ENCODE peak calls at places on chromosomes 11 and 22, in four cellular contexts. One of them, this sample, is unnamed.

GRCh38 chr11:72548481-72548880 is 114.2 kb upstream of the CLPB start:
- DNase-seq in AG04449: no peak
- DNase-seq in foreskin fibroblast: no peak
- DNase-seq in SK-N-SH: no peak
- DNase-seq in this sample: no peak

GRCh38 chr11:35105319-35106063 is 33.5 kb upstream of the CD44 start:
- DNase-seq in AG04449: no peak
- DNase-seq in foreskin fibroblast: no peak
- DNase-seq in SK-N-SH: no peak
- DNase-seq in this sample: no peak

GRCh38 chr11:122748968-122749687 is 89.2 kb upstream of the CRTAM start:
- DNase-seq in AG04449: peak
- DNase-seq in foreskin fibroblast: peak
- DNase-seq in SK-N-SH: no peak
- DNase-seq in this sample: no peak

GRCh38 chr11:5940748-5941147 is 1.3 kb upstream of the OR56A3 start:
- DNase-seq in AG04449: no peak
- DNase-seq in foreskin fibroblast: no peak
- DNase-seq in SK-N-SH: no peak
- DNase-seq in this sample: no peak

GRCh38 chr11:94537051-94537600 is 6.6 kb upstream of the FUT4 start:
- DNase-seq in AG04449: peak
- DNase-seq in foreskin fibroblast: peak
- DNase-seq in SK-N-SH: no peak
- DNase-seq in this sample: no peak

GRCh38 chr11:108019870-108020540 is 11.3 kb downstream of the CUL5 start:
- DNase-seq in AG04449: no peak
- DNase-seq in foreskin fibroblast: peak
- DNase-seq in SK-N-SH: no peak
- DNase-seq in this sample: no peak

GRCh38 chr11:19160839-19161238 is 40.9 kb downstream of the CSRP3 start:
- DNase-seq in AG04449: no peak
- DNase-seq in foreskin fibroblast: no peak
- DNase-seq in SK-N-SH: no peak
- DNase-seq in this sample: no peak

GRCh38 chr11:45620243-45620642 is 45.2 kb downstream of the CHST1 start:
- DNase-seq in AG04449: no peak
- DNase-seq in foreskin fibroblast: no peak
- DNase-seq in SK-N-SH: no peak
- DNase-seq in this sample: no peak

GRCh38 chr11:33808228-33808828 is 34.0 kb upstream of the FBXO3 start:
- DNase-seq in AG04449: peak
- DNase-seq in foreskin fibroblast: peak
- DNase-seq in SK-N-SH: peak
- DNase-seq in this sample: no peak

GRCh38 chr11:65426839-65427690 is 4.5 kb downstream of the NEAT1 start:
- DNase-seq in AG04449: no peak
- DNase-seq in foreskin fibroblast: peak
- DNase-seq in SK-N-SH: no peak
- DNase-seq in this sample: no peak

GRCh38 chr22:42560781-42561180 is 7.0 kb downstream of the SERHL2 start:
- DNase-seq in AG04449: no peak
- DNase-seq in foreskin fibroblast: peak
- DNase-seq in SK-N-SH: peak
- DNase-seq in this sample: no peak

GRCh38 chr11:101458161-101458560 is 125.6 kb downstream of the TRPC6 start:
- DNase-seq in AG04449: no peak
- DNase-seq in foreskin fibroblast: no peak
- DNase-seq in SK-N-SH: no peak
- DNase-seq in this sample: no peak

GRCh38 chr11:18791175-18792065 is at the start of gene PTPN5:
- DNase-seq in AG04449: no peak
- DNase-seq in foreskin fibroblast: peak
- DNase-seq in SK-N-SH: peak
- DNase-seq in this sample: peak

GRCh38 chr11:19672591-19673206 is 39.9 kb upstream of the NAV2 start:
- DNase-seq in AG04449: no peak
- DNase-seq in foreskin fibroblast: peak
- DNase-seq in SK-N-SH: no peak
- DNase-seq in this sample: peak

GRCh38 chr11:119537641-119538253 is 114.8 kb upstream of the THY1 start:
- DNase-seq in AG04449: no peak
- DNase-seq in foreskin fibroblast: no peak
- DNase-seq in SK-N-SH: no peak
- DNase-seq in this sample: no peak

GRCh38 chr11:108565653-108566052 is 27.9 kb downstream of the EXPH5 start:
- DNase-seq in AG04449: no peak
- DNase-seq in foreskin fibroblast: no peak
- DNase-seq in SK-N-SH: no peak
- DNase-seq in this sample: no peak

GRCh38 chr11:6771926-6772898 is at the start of gene OR2AG2:
- DNase-seq in AG04449: no peak
- DNase-seq in foreskin fibroblast: no peak
- DNase-seq in SK-N-SH: no peak
- DNase-seq in this sample: no peak

GRCh38 chr11:16607675-16608644 is 130.5 kb upstream of the C11orf58 start:
- DNase-seq in AG04449: peak
- DNase-seq in foreskin fibroblast: peak
- DNase-seq in SK-N-SH: peak
- DNase-seq in this sample: no peak

GRCh38 chr11:92500463-92500862 is 275.8 kb downstream of the FAT3 start:
- DNase-seq in AG04449: no peak
- DNase-seq in foreskin fibroblast: no peak
- DNase-seq in SK-N-SH: no peak
- DNase-seq in this sample: no peak

GRCh38 chr11:832529-833113 is at the start of gene CD151:
- DNase-seq in AG04449: no peak
- DNase-seq in foreskin fibroblast: peak
- DNase-seq in SK-N-SH: peak
- DNase-seq in this sample: no peak

GRCh38 chr11:1825039-1825740 is 9.6 kb upstream of the SYT8 start:
- DNase-seq in AG04449: no peak
- DNase-seq in foreskin fibroblast: no peak
- DNase-seq in SK-N-SH: no peak
- DNase-seq in this sample: no peak

GRCh38 chr11:727859-728748 is 19.2 kb upstream of the TALDO1 start:
- DNase-seq in AG04449: no peak
- DNase-seq in foreskin fibroblast: peak
- DNase-seq in SK-N-SH: peak
- DNase-seq in this sample: peak

GRCh38 chr11:124762624-124763155 is 600 bp upstream of the ESAM start:
- DNase-seq in AG04449: no peak
- DNase-seq in foreskin fibroblast: no peak
- DNase-seq in SK-N-SH: peak
- DNase-seq in this sample: no peak

GRCh38 chr22:43515902-43516301 is 104.1 kb downstream of the MPPED1 start:
- DNase-seq in AG04449: no peak
- DNase-seq in foreskin fibroblast: no peak
- DNase-seq in SK-N-SH: no peak
- DNase-seq in this sample: no peak

GRCh38 chr11:130547761-130548490 is 99.5 kb downstream of the ADAMTS15 start:
- DNase-seq in AG04449: no peak
- DNase-seq in foreskin fibroblast: no peak
- DNase-seq in SK-N-SH: no peak
- DNase-seq in this sample: no peak

GRCh38 chr11:117839234-117839882 is 14.8 kb upstream of the FXYD2 start:
- DNase-seq in AG04449: no peak
- DNase-seq in foreskin fibroblast: no peak
- DNase-seq in SK-N-SH: no peak
- DNase-seq in this sample: no peak

GRCh38 chr22:36829370-36830002 is 12.7 kb upstream of the PVALB start:
- DNase-seq in AG04449: no peak
- DNase-seq in foreskin fibroblast: no peak
- DNase-seq in SK-N-SH: no peak
- DNase-seq in this sample: no peak

GRCh38 chr11:32840587-32840986 is 10.9 kb downstream of the PRRG4 start:
- DNase-seq in AG04449: no peak
- DNase-seq in foreskin fibroblast: no peak
- DNase-seq in SK-N-SH: no peak
- DNase-seq in this sample: no peak

GRCh38 chr22:32904044-32904443 is 102.5 kb downstream of the TIMP3 start:
- DNase-seq in AG04449: no peak
- DNase-seq in foreskin fibroblast: peak
- DNase-seq in SK-N-SH: peak
- DNase-seq in this sample: no peak

DNA sequence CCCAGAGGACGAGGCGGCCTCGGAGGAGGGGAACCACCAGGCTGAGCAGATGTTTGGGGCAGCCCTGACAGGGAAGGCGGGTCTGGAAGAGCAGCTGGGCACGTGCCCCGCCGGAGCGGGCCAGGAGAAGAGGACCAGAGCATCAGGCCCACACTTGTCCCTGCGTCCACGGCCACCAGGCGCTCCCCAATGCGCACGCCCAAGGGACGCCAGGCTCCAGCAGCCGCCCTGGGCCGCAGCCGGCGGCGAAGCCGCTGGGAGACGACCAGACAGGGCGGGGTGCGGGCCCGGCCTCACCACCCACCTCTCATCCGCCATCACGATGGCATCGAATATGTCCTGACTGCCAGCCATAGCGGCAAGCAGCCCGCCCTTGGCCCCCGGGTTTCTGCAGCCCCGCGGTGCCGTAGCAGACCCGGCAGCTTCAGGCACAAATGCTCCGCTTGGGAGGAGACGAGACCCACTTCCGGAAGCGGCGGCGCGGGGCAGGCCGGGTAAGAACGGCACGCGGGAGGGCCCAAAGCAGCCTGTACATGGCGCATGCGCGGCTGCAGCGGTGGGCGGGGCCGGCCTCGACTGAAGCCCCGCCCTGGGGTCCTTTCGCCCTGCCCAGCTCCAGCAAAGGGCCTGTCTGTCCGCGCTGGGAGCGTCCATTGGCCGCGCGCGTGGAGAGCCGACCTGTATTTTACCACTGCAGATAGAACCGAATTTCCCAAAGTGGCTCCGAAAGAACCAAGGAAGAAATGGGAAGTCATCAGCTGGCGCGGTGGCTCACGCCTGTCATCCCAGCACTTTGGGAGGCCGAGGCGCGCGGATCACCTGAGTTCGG is at the start of gene LTO1:
- DNase-seq in AG04449: peak
- DNase-seq in foreskin fibroblast: peak
- DNase-seq in SK-N-SH: peak
- DNase-seq in this sample: peak
- TF ChIP-seq CTCF in AG04449: no peak
- TF ChIP-seq CTCF in foreskin fibroblast: no peak
- TF ChIP-seq CTCF in SK-N-SH: no peak
- TF ChIP-seq CTCF in this sample: no peak

DNA sequence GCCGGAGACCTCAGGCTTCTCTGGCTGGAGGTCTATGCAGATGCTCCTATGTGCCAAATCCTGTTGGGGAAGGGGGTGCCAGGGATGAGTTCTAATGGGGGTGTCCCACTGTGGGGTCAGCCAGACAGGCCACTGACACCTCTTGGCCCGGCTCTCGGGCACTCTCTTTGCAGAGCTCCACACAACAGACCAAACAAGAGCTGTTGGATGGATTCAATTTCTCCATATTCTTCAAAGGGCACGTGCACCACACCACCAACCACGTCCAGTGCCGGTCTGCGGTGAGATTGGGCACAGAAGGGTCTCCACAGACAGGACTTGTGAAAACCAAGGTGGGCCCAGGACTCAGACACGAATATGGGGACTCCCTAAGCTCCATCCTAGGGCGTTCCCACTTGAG is 2.2 kb upstream of the RGL4 start:
- DNase-seq in AG04449: no peak
- DNase-seq in foreskin fibroblast: no peak
- DNase-seq in SK-N-SH: no peak
- DNase-seq in this sample: no peak
- TF ChIP-seq CTCF in AG04449: no peak
- TF ChIP-seq CTCF in foreskin fibroblast: no peak
- TF ChIP-seq CTCF in SK-N-SH: no peak
- TF ChIP-seq CTCF in this sample: no peak

GRCh38 chr11:111229604-111230003 is 15.9 kb upstream of the POU2AF2 start:
- DNase-seq in AG04449: no peak
- DNase-seq in foreskin fibroblast: no peak
- DNase-seq in SK-N-SH: no peak
- DNase-seq in this sample: no peak
- TF ChIP-seq CTCF in AG04449: no peak
- TF ChIP-seq CTCF in foreskin fibroblast: no peak
- TF ChIP-seq CTCF in SK-N-SH: no peak
- TF ChIP-seq CTCF in this sample: no peak

DNA sequence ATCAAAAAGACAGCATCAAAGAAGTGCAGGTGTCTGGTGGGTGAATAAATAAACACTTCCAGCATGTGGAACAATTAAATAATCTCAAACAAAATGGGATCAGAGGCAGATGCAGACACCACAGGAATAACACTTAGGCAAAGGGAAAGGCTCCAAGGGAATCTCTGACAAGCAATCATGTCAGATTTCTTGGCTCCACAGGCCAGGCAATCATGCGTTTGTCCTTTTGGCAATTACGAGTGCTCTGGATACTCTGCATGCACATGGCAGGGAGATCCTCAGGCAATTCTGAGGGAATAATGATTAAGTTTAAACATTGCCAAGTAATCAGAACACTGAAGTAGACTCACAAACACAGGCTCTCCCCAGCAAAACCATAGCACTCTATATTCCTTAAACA is 403.4 kb upstream of the LUZP2 start:
- DNase-seq in AG04449: no peak
- DNase-seq in foreskin fibroblast: no peak
- DNase-seq in SK-N-SH: peak
- DNase-seq in this sample: no peak
- TF ChIP-seq CTCF in AG04449: no peak
- TF ChIP-seq CTCF in foreskin fibroblast: no peak
- TF ChIP-seq CTCF in SK-N-SH: no peak
- TF ChIP-seq CTCF in this sample: no peak

GRCh38 chr11:126411971-126412381 is 56.5 kb downstream of the ST3GAL4 start:
- DNase-seq in AG04449: no peak
- DNase-seq in foreskin fibroblast: peak
- DNase-seq in SK-N-SH: no peak
- DNase-seq in this sample: no peak
- TF ChIP-seq CTCF in AG04449: no peak
- TF ChIP-seq CTCF in foreskin fibroblast: no peak
- TF ChIP-seq CTCF in SK-N-SH: no peak
- TF ChIP-seq CTCF in this sample: no peak

GRCh38 chr11:116415095-116415494 is 357.7 kb downstream of the BUD13 start:
- DNase-seq in AG04449: no peak
- DNase-seq in foreskin fibroblast: no peak
- DNase-seq in SK-N-SH: no peak
- DNase-seq in this sample: no peak
- TF ChIP-seq CTCF in AG04449: no peak
- TF ChIP-seq CTCF in foreskin fibroblast: no peak
- TF ChIP-seq CTCF in SK-N-SH: no peak
- TF ChIP-seq CTCF in this sample: no peak

DNA sequence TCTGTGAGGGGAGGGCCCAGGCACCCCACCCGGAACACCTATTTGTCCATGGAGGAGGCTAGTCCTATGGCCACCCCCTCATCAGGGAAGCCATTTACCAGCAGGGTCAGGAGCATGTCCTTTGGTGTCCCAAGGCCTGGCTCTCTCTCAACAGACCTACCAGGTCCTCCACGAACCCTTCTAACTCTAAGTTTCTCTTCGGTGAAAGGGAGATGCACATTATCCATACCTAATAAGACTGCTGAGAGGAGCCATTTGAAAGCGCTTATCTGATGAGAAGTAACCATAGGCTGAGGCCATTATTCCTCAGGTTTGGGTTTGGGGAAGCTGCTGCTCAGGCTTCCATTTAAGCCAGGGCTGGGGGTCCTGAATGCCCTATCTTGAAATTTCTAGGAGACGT is 9.2 kb upstream of the TOP3B start:
- DNase-seq in AG04449: no peak
- DNase-seq in foreskin fibroblast: no peak
- DNase-seq in SK-N-SH: no peak
- DNase-seq in this sample: no peak
- TF ChIP-seq CTCF in AG04449: no peak
- TF ChIP-seq CTCF in foreskin fibroblast: no peak
- TF ChIP-seq CTCF in SK-N-SH: no peak
- TF ChIP-seq CTCF in this sample: no peak

GRCh38 chr22:38843716-38844660 is at the start of gene NPTXR:
- DNase-seq in AG04449: no peak
- DNase-seq in foreskin fibroblast: peak
- DNase-seq in SK-N-SH: peak
- DNase-seq in this sample: peak
- TF ChIP-seq CTCF in AG04449: peak
- TF ChIP-seq CTCF in foreskin fibroblast: no peak
- TF ChIP-seq CTCF in SK-N-SH: no peak
- TF ChIP-seq CTCF in this sample: no peak

This sample was measured in D721Med.